ENCODE peak calls at places on chromosomes 2 and 18, in four cellular contexts. K is K562, B is GM12878, G is HL-60. U is an unnamed sample.

GRCh38 chr2:240203842-240204270 is 63.4 kb upstream of the OTOS start:
- DNase-seq in K (no peak), B (no peak), G (no peak), U (no peak)

GRCh38 chr2:218878941-218879761 is 1.5 kb upstream of the WNT10A start:
- DNase-seq in K (no peak), B (no peak), G (no peak), U (no peak)

GRCh38 chr2:195683174-195683573 is 26.1 kb downstream of the SLC39A10 start:
- DNase-seq in K (no peak), B (no peak), G (no peak), U (no peak)

GRCh38 chr2:114010001-114010400 is 120.1 kb downstream of the ACTR3 start:
- DNase-seq in K (no peak), B (no peak), G (no peak), U (no peak)

GRCh38 chr2:102142829-102143449 is 393 bp downstream of the IL1R1 start:
- DNase-seq in K (no peak), B (no peak), G (peak; percentile 22), U (no peak)

GRCh38 chr2:190404487-190404886 is 3.7 kb upstream of the MFSD6 start:
- DNase-seq in K (peak; percentile 24), B (no peak), G (peak; percentile 47), U (no peak)

GRCh38 chr2:218745559-218746469 is 35.2 kb downstream of the TTLL4 start:
- DNase-seq in K (no peak), B (no peak), G (no peak), U (no peak)

GRCh38 chr2:202317080-202317859 is 51.7 kb downstream of the NOP58 start:
- DNase-seq in K (no peak), B (no peak), G (no peak), U (no peak)

GRCh38 chr2:139917723-139918384 is 1137.7 kb upstream of the NXPH2 start:
- DNase-seq in K (no peak), B (no peak), G (no peak), U (no peak)

GRCh38 chr2:239186958-239187357 is 213.9 kb downstream of the HDAC4 start:
- DNase-seq in K (no peak), B (no peak), G (no peak), U (no peak)

GRCh38 chr2:127421871-127422618 is 3.8 kb downstream of the PROC start:
- DNase-seq in K (no peak), B (no peak), G (no peak), U (no peak)

GRCh38 chr2:239482801-239483712 is 82.2 kb upstream of the HDAC4 start:
- DNase-seq in K (no peak), B (no peak), G (no peak), U (no peak)

DNA sequence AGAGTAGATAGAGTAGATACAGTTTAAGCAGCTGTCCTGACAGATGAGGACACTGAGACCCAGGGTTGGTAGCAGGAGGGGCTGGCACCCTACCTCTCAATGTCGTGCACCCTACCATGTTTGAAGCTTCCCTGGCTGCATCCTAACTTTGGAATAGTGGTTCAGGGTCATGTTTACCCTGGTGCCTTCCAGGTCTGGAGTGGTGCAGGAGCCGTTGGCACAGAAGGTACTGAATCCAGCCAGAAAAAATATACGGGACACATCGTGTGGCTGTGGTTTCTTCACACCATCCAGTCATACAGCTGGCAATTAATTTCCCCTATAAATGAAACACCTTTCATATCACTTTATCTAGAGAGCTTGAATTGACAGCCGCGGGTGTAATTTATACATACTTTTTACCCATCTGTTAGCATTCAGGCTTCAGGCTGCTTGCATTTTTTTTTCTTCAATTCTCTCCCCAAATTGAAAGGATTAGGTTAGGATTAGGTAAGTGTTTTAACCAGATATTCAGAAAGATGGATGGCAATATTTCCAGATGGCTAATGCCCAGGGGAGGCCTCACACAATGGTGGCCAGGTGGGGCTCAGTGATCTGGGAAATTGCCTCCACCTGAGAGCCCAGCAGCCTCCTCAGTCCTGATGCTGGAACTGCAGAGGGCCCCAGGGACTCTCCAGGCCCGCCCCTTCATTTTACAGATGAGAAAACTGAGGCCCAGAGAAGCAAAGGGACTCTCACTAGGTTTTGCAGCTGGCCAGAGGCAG is 127.0 kb downstream of the CELF4 start:
- DNase-seq in K (no peak), B (no peak), G (no peak), U (no peak)
- TF ChIP-seq SPI1 in K (no peak), B (no peak), G (no peak), U (no peak)

GRCh38 chr2:20419007-20419576 is 27.8 kb upstream of the RHOB start:
- DNase-seq in K (no peak), B (no peak), G (no peak), U (no peak)
- TF ChIP-seq POLR2AphosphoS5 in K (no peak), B (no peak), G (no peak), U (no peak)

GRCh38 chr2:238161291-238162051 is 2.7 kb downstream of the ERFE start:
- DNase-seq in K (no peak), B (no peak), G (no peak), U (no peak)
- TF ChIP-seq SPI1 in K (no peak), B (no peak), G (no peak), U (no peak)

GRCh38 chr18:31750259-31750658 is 10.4 kb downstream of the SLC25A52 start:
- DNase-seq in K (no peak), B (no peak), G (no peak), U (no peak)
- TF ChIP-seq POLR2AphosphoS5 in K (no peak), B (no peak), G (no peak), U (no peak)

GRCh38 chr18:2997429-2997828 is 15.5 kb downstream of the LPIN2 start:
- DNase-seq in K (no peak), B (no peak), G (no peak), U (no peak)
- TF ChIP-seq SPI1 in K (no peak), B (no peak), G (no peak), U (no peak)

GRCh38 chr2:100976061-100976460 is 26.0 kb upstream of the RPL31 start:
- DNase-seq in K (no peak), B (no peak), G (no peak), U (no peak)
- TF ChIP-seq POLR2AphosphoS5 in K (no peak), B (no peak), G (no peak), U (no peak)

GRCh38 chr2:221225752-221226151 is 346.4 kb downstream of the EPHA4 start:
- DNase-seq in K (no peak), B (no peak), G (no peak), U (no peak)
- TF ChIP-seq SPI1 in K (no peak), B (no peak), G (no peak), U (no peak)

DNA sequence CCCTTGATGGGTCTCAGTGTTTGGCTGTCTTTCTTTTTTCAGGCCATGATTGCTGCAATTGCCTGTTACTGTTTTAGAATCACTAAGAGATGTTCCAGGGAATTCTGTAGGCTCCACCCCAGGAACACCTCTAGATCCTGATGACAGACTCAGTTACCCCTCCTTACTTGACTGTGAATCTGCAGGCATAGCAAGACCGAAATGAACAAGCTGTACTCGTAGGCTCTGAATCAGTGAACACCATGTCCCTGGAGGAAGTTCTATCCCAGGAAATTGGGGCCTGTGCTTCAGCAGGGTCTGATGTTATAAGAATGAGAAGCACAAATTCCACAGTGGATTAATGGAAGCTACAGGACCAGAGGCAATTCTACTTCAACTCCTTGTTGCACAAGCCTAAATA is 148.6 kb downstream of the COPS8 start:
- DNase-seq in K (no peak), B (no peak), G (no peak), U (no peak)
- TF ChIP-seq POLR2AphosphoS5 in K (no peak), B (no peak), G (no peak), U (no peak)

GRCh38 chr2:174198846-174199564 is 49.3 kb downstream of the OLA1 start:
- DNase-seq in K (no peak), B (no peak), G (no peak), U (no peak)
- TF ChIP-seq SPI1 in K (no peak), B (no peak), G (no peak), U (no peak)